ENCODE peak calls at places on chromosomes 6 and 20, in four cellular contexts. Z is GM12891, J is GM12878, M is K562. A is an unnamed sample.

GRCh38 chr6:34391023-34391485 is 1.4 kb downstream of the NUDT3 start:
- DNase-seq in M (no peak), Z (no peak), J (no peak), A (peak; percentile 70)

GRCh38 chr6:130796313-130796905 is 30.8 kb upstream of the SMLR1 start:
- DNase-seq in J (no peak), Z (no peak), M (no peak), A (no peak)

GRCh38 chr20:34324541-34324940 is 21.4 kb upstream of the AHCY start:
- DNase-seq in M (no peak), Z (no peak), J (no peak), A (no peak)

GRCh38 chr6:4577406-4577805 is 198.8 kb upstream of the CDYL start:
- DNase-seq in J (no peak), Z (no peak), M (no peak), A (no peak)

GRCh38 chr6:38552136-38552535 is 87.6 kb downstream of the BTBD9 start:
- DNase-seq in J (peak; percentile 56), M (no peak), Z (peak; percentile 36), A (peak; percentile 84)

GRCh38 chr20:62907377-62908317 is 18.7 kb downstream of the DIDO1 start:
- DNase-seq in J (no peak), M (peak; percentile 48), Z (peak; percentile 43), A (no peak)

GRCh38 chr20:9068232-9068781 is 580 bp upstream of the PLCB4 start:
- DNase-seq in M (no peak), J (no peak), Z (peak; percentile 5), A (no peak)

GRCh38 chr6:22448311-22448711 is 121.1 kb upstream of the HDGFL1 start:
- DNase-seq in Z (no peak), J (no peak), M (no peak), A (no peak)

GRCh38 chr6:35142578-35142977 is 1.4 kb upstream of the TCP11 start:
- DNase-seq in J (no peak), M (no peak), Z (no peak), A (peak; percentile 49)

GRCh38 chr6:32885698-32886286 is 31.8 kb downstream of the PSMB9 start:
- DNase-seq in Z (no peak), J (peak; percentile 23), M (peak; percentile 31), A (no peak)

GRCh38 chr6:15453622-15454021 is 207.8 kb downstream of the JARID2 start:
- DNase-seq in M (no peak), Z (no peak), J (no peak), A (no peak)

GRCh38 chr20:3654326-3655031 is 8.7 kb downstream of the GFRA4 start:
- DNase-seq in J (no peak), M (no peak), Z (no peak), A (no peak)

GRCh38 chr20:12925214-12925755 is 83.5 kb upstream of the SPTLC3 start:
- DNase-seq in Z (peak; percentile 39), J (peak; percentile 13), M (peak; percentile 19), A (peak; percentile 57)

GRCh38 chr20:62303327-62304226 is 780 bp downstream of the ADRM1 start:
- DNase-seq in M (no peak), Z (peak; percentile 65), J (no peak), A (no peak)

GRCh38 chr20:32325706-32326506 is 32.2 kb upstream of the ASXL1 start:
- DNase-seq in Z (no peak), J (no peak), M (no peak), A (no peak)

GRCh38 chr6:35077006-35077712 is 64.0 kb downstream of the TCP11 start:
- DNase-seq in J (no peak), M (no peak), Z (no peak), A (no peak)

GRCh38 chr6:73134588-73134987 is 90.7 kb downstream of the KHDC1L start:
- DNase-seq in Z (no peak), J (no peak), M (peak; percentile 23), A (no peak)

GRCh38 chr6:3697609-3698008 is 53.9 kb downstream of the PXDC1 start:
- DNase-seq in J (no peak), M (no peak), Z (no peak), A (no peak)

GRCh38 chr6:167323111-167323510 is 1.8 kb upstream of the TTLL2 start:
- DNase-seq in J (no peak), Z (no peak), M (no peak), A (no peak)

GRCh38 chr6:90413867-90414266 is 117.2 kb upstream of the BACH2 start:
- DNase-seq in Z (no peak), J (no peak), M (peak; percentile 30), A (no peak)

GRCh38 chr6:154371337-154371736 is 14.7 kb upstream of the IPCEF1 start:
- DNase-seq in Z (no peak), J (no peak), M (no peak), A (peak; percentile 32)

GRCh38 chr6:160972111-160972510 is 19.5 kb upstream of the MAP3K4 start:
- DNase-seq in M (no peak), J (no peak), Z (peak; percentile 22), A (no peak)

GRCh38 chr6:134510920-134511319 is 193.0 kb upstream of the SGK1 start:
- DNase-seq in Z (no peak), M (no peak), J (no peak), A (peak; percentile 68)

GRCh38 chr6:41150671-41151070 is 3.5 kb downstream of the TREML1 start:
- DNase-seq in J (no peak), Z (no peak), M (no peak), A (no peak)

GRCh38 chr20:47358672-47359532 is 2.4 kb upstream of the ZMYND8 start:
- DNase-seq in Z (no peak), J (no peak), M (peak; percentile 61), A (peak; percentile 72)

GRCh38 chr6:20534906-20535305 is 649 bp downstream of the CDKAL1 start:
- DNase-seq in J (no peak), M (no peak), Z (no peak), A (no peak)

GRCh38 chr20:61263084-61263695 is 11.1 kb downstream of the CDH4 start:
- DNase-seq in M (peak; percentile 56), Z (no peak), J (no peak), A (peak; percentile 13)

GRCh38 chr6:25714765-25715164 is 39.8 kb upstream of the SLC17A4 start:
- DNase-seq in Z (no peak), J (no peak), M (no peak), A (no peak)

GRCh38 chr6:105431226-105431625 is 28.3 kb upstream of the PREP start:
- DNase-seq in M (no peak), J (no peak), Z (no peak), A (no peak)

GRCh38 chr20:13220857-13221297 is at the start of gene ISM1:
- DNase-seq in M (no peak), Z (peak; percentile 41), J (no peak), A (no peak)

GRCh38 chr20:4327956-4328355 is 312.6 kb upstream of the RNF24 start:
- DNase-seq in J (no peak), M (no peak), Z (no peak), A (no peak)

GRCh38 chr6:162770955-162771354 is 43.2 kb downstream of the PACRG start:
- DNase-seq in M (no peak), Z (no peak), J (no peak), A (no peak)
- TF ChIP-seq SPI1 in M (no peak), Z (no peak), J (no peak), A (no peak)

DNA sequence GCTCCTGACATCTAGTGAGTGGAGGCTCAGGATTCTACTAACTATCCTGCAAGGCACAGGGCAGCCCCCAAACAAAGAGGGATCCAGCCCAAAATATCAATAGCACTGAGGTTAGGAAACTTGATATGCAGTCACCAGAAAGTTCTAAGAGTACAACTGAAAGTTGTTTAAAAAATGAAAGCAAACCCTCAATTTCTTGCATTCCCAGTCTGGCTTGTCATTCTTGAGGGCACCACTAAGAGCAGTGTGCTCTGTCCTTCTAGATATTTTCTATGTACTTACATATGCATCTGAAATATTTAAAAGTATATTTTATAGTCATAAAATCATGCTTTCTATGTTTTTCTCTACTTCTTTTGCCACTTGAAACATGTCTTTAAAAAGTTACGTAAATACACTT is 35.9 kb downstream of the CST8 start:
- DNase-seq in Z (no peak), J (no peak), M (no peak), A (no peak)
- TF ChIP-seq SPI1 in Z (no peak), J (no peak), M (no peak), A (no peak)

DNA sequence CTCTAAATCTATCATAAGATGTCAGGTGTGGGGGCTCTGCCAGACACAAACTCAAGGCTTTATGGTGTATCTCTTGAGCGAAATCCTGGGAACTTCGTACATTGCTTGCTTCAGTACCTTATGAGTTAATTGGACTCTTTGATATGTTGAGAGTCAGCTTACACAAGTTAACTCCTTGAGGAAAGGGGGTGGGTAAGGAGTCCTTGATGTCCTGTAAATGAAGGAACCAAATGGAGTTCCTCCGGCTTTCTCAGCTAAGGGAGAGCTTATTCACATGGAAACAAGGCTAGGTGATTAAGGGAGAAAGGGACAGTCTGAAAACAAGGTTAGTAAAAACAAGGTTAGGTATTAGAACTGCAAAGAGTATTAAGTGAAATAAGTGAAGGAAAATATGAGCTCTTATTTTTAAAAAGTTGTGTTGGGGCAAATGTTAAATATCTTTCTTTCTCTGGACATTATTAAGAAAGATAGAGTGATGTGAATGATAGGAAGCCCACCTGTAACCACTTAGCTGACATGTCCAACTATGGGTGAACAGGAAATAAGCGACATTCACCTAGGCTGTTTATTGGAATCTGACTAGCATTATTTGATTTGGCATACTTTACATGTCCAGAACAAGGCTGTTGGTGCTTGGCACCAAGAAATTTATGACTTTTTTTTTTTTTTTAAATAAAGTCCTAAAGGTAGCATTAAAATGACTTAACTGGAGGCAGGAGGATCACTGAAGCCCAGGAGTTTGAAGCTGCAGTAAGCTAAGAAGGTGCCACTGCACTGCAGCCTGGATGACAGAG is 26.5 kb downstream of the GTF2H5 start:
- DNase-seq in Z (no peak), M (no peak), J (no peak), A (no peak)
- TF ChIP-seq SPI1 in Z (no peak), M (no peak), J (no peak), A (no peak)

GRCh38 chr6:79385333-79385732 is 150.9 kb upstream of the HMGN3 start:
- DNase-seq in M (no peak), Z (no peak), J (no peak), A (no peak)
- TF ChIP-seq SPI1 in M (no peak), Z (no peak), J (no peak), A (no peak)

GRCh38 chr6:53165333-53165732 is 16.7 kb upstream of the GCM1 start:
- DNase-seq in Z (no peak), M (no peak), J (no peak), A (no peak)

GRCh38 chr6:53154071-53154470 is 5.4 kb upstream of the GCM1 start:
- DNase-seq in J (no peak), M (no peak), Z (no peak), A (no peak)

GRCh38 chr6:53161481-53162009 is 12.9 kb upstream of the GCM1 start:
- DNase-seq in J (no peak), Z (no peak), M (no peak), A (no peak)

GRCh38 chr6:53154794-53155193 is 6.2 kb upstream of the GCM1 start:
- DNase-seq in M (no peak), J (no peak), Z (no peak), A (no peak)

GRCh38 chr6:53159558-53159957 is 10.9 kb upstream of the GCM1 start:
- DNase-seq in J (no peak), Z (no peak), M (no peak), A (no peak)
- TF ChIP-seq SPI1 in J (no peak), Z (no peak), M (no peak), A (no peak)

DNA sequence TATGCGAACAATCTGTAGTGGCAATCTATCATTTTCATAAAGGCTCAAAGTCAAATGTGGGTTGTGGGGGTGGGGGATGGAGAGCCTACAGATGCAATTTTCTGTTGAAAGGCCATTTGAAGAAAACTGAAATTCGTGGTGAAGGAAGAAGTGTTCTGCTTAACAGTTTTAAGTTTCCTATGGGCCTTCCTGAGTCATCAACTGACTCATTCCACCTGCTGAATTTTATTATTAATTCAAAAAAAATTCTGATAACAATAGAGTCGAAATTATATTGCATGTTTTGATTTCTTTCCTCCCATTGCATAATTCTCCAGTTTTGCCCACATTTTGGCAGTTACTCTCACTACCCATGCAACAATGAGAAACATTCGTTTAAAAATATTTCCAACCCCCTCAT is 622.3 kb upstream of the ARID1B start:
- DNase-seq in M (no peak), J (no peak), Z (no peak), A (no peak)
- TF ChIP-seq SPI1 in M (no peak), J (no peak), Z (no peak), A (no peak)